ENCODE peak calls at places on chromosomes 12 and 14, in six cellular contexts. K, F, W, S, X and H are unnamed samples.

GRCh38 chr14:49966304-49966809 is 73.5 kb downstream of the ARF6 start:
- DNase-seq in X (no peak), K (no peak), S (no peak), W (peak), F (no peak), H (no peak)

GRCh38 chr12:47742253-47742825 is 16.3 kb downstream of the RAPGEF3 start:
- DNase-seq in X (no peak), W (peak), F (peak), S (peak), K (peak), H (no peak)

GRCh38 chr12:6535960-6536847 is 1.9 kb downstream of the GAPDH start:
- DNase-seq in F (no peak), K (no peak), X (no peak), S (no peak), W (no peak), H (no peak)

GRCh38 chr14:91250912-91251311 is 6.4 kb upstream of the GPR68 start:
- DNase-seq in S (no peak), W (no peak), X (no peak), F (peak), K (no peak), H (no peak)

GRCh38 chr14:98227000-98227726 is 1044.8 kb downstream of the BCL11B start:
- DNase-seq in K (no peak), W (no peak), F (no peak), S (peak), X (no peak), H (no peak)

GRCh38 chr12:111451649-111452129 is 46.0 kb downstream of the SH2B3 start:
- DNase-seq in K (no peak), W (peak), F (no peak), X (no peak), S (no peak), H (peak)

GRCh38 chr12:79935624-79936040 is 735 bp upstream of the PPP1R12A start:
- DNase-seq in W (no peak), X (no peak), F (no peak), K (no peak), S (no peak), H (no peak)

GRCh38 chr12:79415754-79416435 is 274.9 kb downstream of the PAWR start:
- DNase-seq in W (no peak), X (no peak), F (no peak), S (no peak), K (no peak), H (no peak)

GRCh38 chr12:48969160-48969771 is 2.3 kb downstream of the WNT10B start:
- DNase-seq in S (no peak), W (no peak), F (no peak), K (no peak), X (no peak), H (no peak)

GRCh38 chr12:63480186-63480585 is 188.1 kb downstream of the DPY19L2 start:
- DNase-seq in F (no peak), S (no peak), X (no peak), K (no peak), W (no peak), H (no peak)

GRCh38 chr14:59187802-59188460 is 536 bp upstream of the DAAM1 start:
- DNase-seq in F (peak), X (no peak), S (peak), K (peak), W (peak), H (peak)

GRCh38 chr12:105922670-105923102 is 216.1 kb downstream of the NUAK1 start:
- DNase-seq in X (peak), K (no peak), S (no peak), W (no peak), F (no peak), H (no peak)

GRCh38 chr12:51009038-51009437 is 17.1 kb downstream of the SLC11A2 start:
- DNase-seq in K (peak), X (no peak), W (no peak), F (peak), S (no peak), H (no peak)

GRCh38 chr12:54486173-54486867 is 11.2 kb upstream of the NCKAP1L start:
- DNase-seq in F (no peak), S (no peak), X (no peak), K (no peak), W (no peak), H (no peak)

GRCh38 chr12:45355750-45356149 is 139.9 kb downstream of the ANO6 start:
- DNase-seq in X (no peak), W (no peak), S (no peak), K (no peak), F (no peak), H (no peak)

GRCh38 chr14:29738056-29738455 is 189.6 kb downstream of the PRKD1 start:
- DNase-seq in F (no peak), K (no peak), S (no peak), W (no peak), X (no peak), H (no peak)

GRCh38 chr12:121894633-121895032 is 6.0 kb downstream of the PSMD9 start:
- DNase-seq in S (no peak), W (peak), K (no peak), F (no peak), X (no peak), H (no peak)

GRCh38 chr12:117049295-117049694 is 49.9 kb downstream of the TESC start:
- DNase-seq in X (no peak), F (no peak), K (no peak), S (no peak), W (no peak), H (no peak)

GRCh38 chr12:130127527-130127908 is 34.7 kb upstream of the FZD10 start:
- DNase-seq in K (no peak), X (no peak), S (no peak), W (no peak), F (peak), H (no peak)

GRCh38 chr14:81087230-81087629 is 131.8 kb downstream of the TSHR start:
- DNase-seq in K (no peak), F (no peak), X (no peak), W (no peak), S (no peak), H (no peak)

GRCh38 chr14:65169351-65169750 is 67.0 kb upstream of the MAX start:
- DNase-seq in X (no peak), F (no peak), S (no peak), K (no peak), W (no peak), H (no peak)

GRCh38 chr12:77625441-77625840 is 205.3 kb upstream of the NAV3 start:
- DNase-seq in X (peak), F (no peak), S (no peak), K (no peak), W (no peak), H (no peak)

GRCh38 chr12:58509116-58509885 is 411.0 kb downstream of the LRIG3 start:
- DNase-seq in S (no peak), K (no peak), F (no peak), W (no peak), X (no peak), H (no peak)

GRCh38 chr14:95480109-95480886 is 36.2 kb downstream of the SYNE3 start:
- DNase-seq in F (peak), W (no peak), K (peak), S (peak), X (no peak), H (no peak)

GRCh38 chr14:38302034-38302433 is 46.1 kb upstream of the CLEC14A start:
- DNase-seq in F (no peak), W (no peak), S (no peak), X (no peak), K (no peak), H (no peak)

GRCh38 chr14:24224618-24225071 is 7.5 kb downstream of the NEDD8 start:
- DNase-seq in F (no peak), S (no peak), W (no peak), X (no peak), K (no peak), H (no peak)

GRCh38 chr14:23712287-23712686 is 76.1 kb downstream of the DHRS2 start:
- DNase-seq in K (no peak), S (no peak), W (no peak), F (no peak), X (no peak), H (no peak)

GRCh38 chr12:24661657-24662096 is 287.2 kb downstream of the BCAT1 start:
- DNase-seq in X (no peak), F (peak), S (no peak), K (no peak), W (no peak), H (no peak)

GRCh38 chr14:50714452-50715073 is 46.5 kb upstream of the SAV1 start:
- DNase-seq in W (peak), X (no peak), S (no peak), K (no peak), F (no peak), H (no peak)

GRCh38 chr12:92300781-92301180 is 155.1 kb upstream of the BTG1 start:
- DNase-seq in X (no peak), K (no peak), W (no peak), F (no peak), S (no peak), H (no peak)

GRCh38 chr12:57046947-57047890 is 2.7 kb downstream of the MYO1A start:
- DNase-seq in S (no peak), F (no peak), X (no peak), K (no peak), W (no peak), H (no peak)

GRCh38 chr14:72574687-72575086 is 319.2 kb downstream of the DPF3 start:
- DNase-seq in X (no peak), K (no peak), W (no peak), S (no peak), F (no peak), H (no peak)

GRCh38 chr14:100810861-100811461 is 15.0 kb upstream of the MEG3 start:
- DNase-seq in X (no peak), S (no peak), W (no peak), F (no peak), K (no peak), H (no peak)

GRCh38 chr14:101410126-101410525 is 151.2 kb upstream of the DIO3 start:
- DNase-seq in S (no peak), K (no peak), X (no peak), W (no peak), F (no peak), H (no peak)

GRCh38 chr14:102362084-102362483 is 606 bp downstream of the CINP start:
- DNase-seq in S (peak), X (peak), F (no peak), K (no peak), W (no peak), H (no peak)

GRCh38 chr12:53974084-53975018 is at the start of gene HOTAIR:
- DNase-seq in F (peak), S (no peak), W (no peak), X (no peak), K (no peak), H (no peak)

GRCh38 chr14:103871596-103872480 is 24.5 kb upstream of the PPP1R13B start:
- DNase-seq in W (peak), S (peak), X (no peak), K (peak), F (peak), H (no peak)